ENCODE peak calls at places on chromosomes 16 and 17, in eight cellular contexts. L, V, U, W, E, Z, J and B are unnamed samples.

GRCh38 chr17:82241926-82242697 is 13.3 kb downstream of the SLC16A3 start:
- DNase-seq in W (no peak), V (no peak), Z (no peak), E (no peak), J (no peak), U (no peak), L (no peak), B (no peak)

GRCh38 chr16:22719945-22720344 is 94.0 kb upstream of the HS3ST2 start:
- DNase-seq in Z (no peak), V (no peak), W (no peak), U (no peak), L (no peak), J (no peak), E (no peak), B (no peak)

GRCh38 chr16:86142801-86143236 is 243.9 kb downstream of the IRF8 start:
- DNase-seq in E (no peak), U (no peak), W (no peak), V (no peak), Z (no peak), J (no peak), L (no peak), B (no peak)

GRCh38 chr17:48030531-48030930 is 7.1 kb downstream of the COPZ2 start:
- DNase-seq in L (no peak), U (no peak), E (no peak), W (no peak), J (no peak), V (no peak), Z (no peak), B (no peak)

GRCh38 chr17:8696951-8697745 is 47.5 kb downstream of the CCDC42 start:
- DNase-seq in W (no peak), U (no peak), Z (no peak), V (no peak), J (no peak), L (no peak), E (no peak), B (no peak)

GRCh38 chr17:75535119-75535537 is 9.6 kb downstream of the LLGL2 start:
- DNase-seq in V (no peak), W (peak), E (no peak), Z (no peak), L (no peak), U (no peak), J (no peak), B (no peak)

GRCh38 chr17:74555427-74555826 is 9.5 kb upstream of the CD300C start:
- DNase-seq in J (no peak), U (no peak), L (no peak), Z (no peak), E (no peak), V (no peak), W (no peak), B (no peak)

GRCh38 chr17:31394544-31394943 is 3.1 kb downstream of the RAB11FIP4 start:
- DNase-seq in U (peak), V (peak), L (peak), W (no peak), E (peak), J (no peak), Z (no peak), B (no peak)